ENCODE peak calls at places on chromosomes 7 and 10, in ten cellular contexts. One of them, this sample, is unnamed.

GRCh38 chr10:94524711-94525110 is 20.9 kb upstream of the HELLS start:
- DNase-seq in RPMI8226: no peak
- DNase-seq in stimulated activated CD8-positive, alpha-beta memory T cell treated with anti-CD3 and anti-CD28 coated beads, Interleukin-15, amount 100 ng/mL, for 24 hours: no peak
- DNase-seq in NCI-H1105: no peak
- DNase-seq in Caki2: no peak
- DNase-seq in HS-5: no peak
- DNase-seq in adrenal gland: no peak
- DNase-seq in tibial nerve: no peak
- DNase-seq in activated CD8-positive, alpha-beta memory T cell treated with anti-CD3 and anti-CD28 coated beads for 4 hours: no peak
- DNase-seq in HCT116: no peak
- DNase-seq in this sample: peak; percentile 27

GRCh38 chr7:75064801-75065200 is 8.8 kb downstream of the RCC1L start:
- DNase-seq in RPMI8226: no peak
- DNase-seq in stimulated activated CD8-positive, alpha-beta memory T cell treated with anti-CD3 and anti-CD28 coated beads, Interleukin-15, amount 100 ng/mL, for 24 hours: no peak
- DNase-seq in NCI-H1105: no peak
- DNase-seq in Caki2: no peak
- DNase-seq in HS-5: no peak
- DNase-seq in adrenal gland: no peak
- DNase-seq in tibial nerve: no peak
- DNase-seq in activated CD8-positive, alpha-beta memory T cell treated with anti-CD3 and anti-CD28 coated beads for 4 hours: no peak
- DNase-seq in HCT116: no peak
- DNase-seq in this sample: no peak

GRCh38 chr7:130961128-130961601 is 227.2 kb upstream of the KLF14 start:
- DNase-seq in RPMI8226: peak; percentile 89
- DNase-seq in stimulated activated CD8-positive, alpha-beta memory T cell treated with anti-CD3 and anti-CD28 coated beads, Interleukin-15, amount 100 ng/mL, for 24 hours: no peak
- DNase-seq in NCI-H1105: no peak
- DNase-seq in Caki2: no peak
- DNase-seq in HS-5: peak; percentile 71
- DNase-seq in adrenal gland: no peak
- DNase-seq in tibial nerve: no peak
- DNase-seq in activated CD8-positive, alpha-beta memory T cell treated with anti-CD3 and anti-CD28 coated beads for 4 hours: peak; percentile 35
- DNase-seq in HCT116: peak; percentile 75
- DNase-seq in this sample: no peak

GRCh38 chr7:137073571-137074325 is 205.3 kb downstream of the CHRM2 start:
- DNase-seq in RPMI8226: no peak
- DNase-seq in stimulated activated CD8-positive, alpha-beta memory T cell treated with anti-CD3 and anti-CD28 coated beads, Interleukin-15, amount 100 ng/mL, for 24 hours: no peak
- DNase-seq in NCI-H1105: no peak
- DNase-seq in Caki2: no peak
- DNase-seq in HS-5: no peak
- DNase-seq in adrenal gland: no peak
- DNase-seq in tibial nerve: no peak
- DNase-seq in activated CD8-positive, alpha-beta memory T cell treated with anti-CD3 and anti-CD28 coated beads for 4 hours: no peak
- DNase-seq in HCT116: no peak
- DNase-seq in this sample: no peak

GRCh38 chr10:33623677-33624076 is 289.2 kb upstream of the NRP1 start:
- DNase-seq in RPMI8226: peak; percentile 6
- DNase-seq in stimulated activated CD8-positive, alpha-beta memory T cell treated with anti-CD3 and anti-CD28 coated beads, Interleukin-15, amount 100 ng/mL, for 24 hours: no peak
- DNase-seq in NCI-H1105: no peak
- DNase-seq in Caki2: no peak
- DNase-seq in HS-5: no peak
- DNase-seq in adrenal gland: no peak
- DNase-seq in tibial nerve: peak; percentile 22
- DNase-seq in activated CD8-positive, alpha-beta memory T cell treated with anti-CD3 and anti-CD28 coated beads for 4 hours: no peak
- DNase-seq in HCT116: no peak
- DNase-seq in this sample: no peak

GRCh38 chr10:15745748-15746147 is 26.0 kb upstream of the ITGA8 start:
- DNase-seq in RPMI8226: no peak
- DNase-seq in stimulated activated CD8-positive, alpha-beta memory T cell treated with anti-CD3 and anti-CD28 coated beads, Interleukin-15, amount 100 ng/mL, for 24 hours: no peak
- DNase-seq in NCI-H1105: no peak
- DNase-seq in Caki2: no peak
- DNase-seq in HS-5: no peak
- DNase-seq in adrenal gland: no peak
- DNase-seq in tibial nerve: no peak
- DNase-seq in activated CD8-positive, alpha-beta memory T cell treated with anti-CD3 and anti-CD28 coated beads for 4 hours: no peak
- DNase-seq in HCT116: no peak
- DNase-seq in this sample: no peak

GRCh38 chr7:33905389-33906032 is at the start of gene BMPER:
- DNase-seq in RPMI8226: no peak
- DNase-seq in stimulated activated CD8-positive, alpha-beta memory T cell treated with anti-CD3 and anti-CD28 coated beads, Interleukin-15, amount 100 ng/mL, for 24 hours: no peak
- DNase-seq in NCI-H1105: peak; percentile 78
- DNase-seq in Caki2: peak; percentile 29
- DNase-seq in HS-5: no peak
- DNase-seq in adrenal gland: no peak
- DNase-seq in tibial nerve: no peak
- DNase-seq in activated CD8-positive, alpha-beta memory T cell treated with anti-CD3 and anti-CD28 coated beads for 4 hours: no peak
- DNase-seq in HCT116: no peak
- DNase-seq in this sample: peak; percentile 21

GRCh38 chr10:7315906-7316305 is 94.9 kb downstream of the SFMBT2 start:
- DNase-seq in RPMI8226: no peak
- DNase-seq in stimulated activated CD8-positive, alpha-beta memory T cell treated with anti-CD3 and anti-CD28 coated beads, Interleukin-15, amount 100 ng/mL, for 24 hours: no peak
- DNase-seq in NCI-H1105: no peak
- DNase-seq in Caki2: no peak
- DNase-seq in HS-5: no peak
- DNase-seq in adrenal gland: no peak
- DNase-seq in tibial nerve: no peak
- DNase-seq in activated CD8-positive, alpha-beta memory T cell treated with anti-CD3 and anti-CD28 coated beads for 4 hours: no peak
- DNase-seq in HCT116: no peak
- DNase-seq in this sample: no peak

GRCh38 chr7:20113423-20114027 is 103.7 kb downstream of the MACC1 start:
- DNase-seq in RPMI8226: peak; percentile 71
- DNase-seq in stimulated activated CD8-positive, alpha-beta memory T cell treated with anti-CD3 and anti-CD28 coated beads, Interleukin-15, amount 100 ng/mL, for 24 hours: no peak
- DNase-seq in NCI-H1105: no peak
- DNase-seq in Caki2: no peak
- DNase-seq in HS-5: no peak
- DNase-seq in adrenal gland: no peak
- DNase-seq in tibial nerve: no peak
- DNase-seq in activated CD8-positive, alpha-beta memory T cell treated with anti-CD3 and anti-CD28 coated beads for 4 hours: no peak
- DNase-seq in HCT116: no peak
- DNase-seq in this sample: no peak

GRCh38 chr7:133705596-133705995 is 421.5 kb upstream of the LRGUK start:
- DNase-seq in RPMI8226: no peak
- DNase-seq in stimulated activated CD8-positive, alpha-beta memory T cell treated with anti-CD3 and anti-CD28 coated beads, Interleukin-15, amount 100 ng/mL, for 24 hours: no peak
- DNase-seq in NCI-H1105: no peak
- DNase-seq in Caki2: peak; percentile 38
- DNase-seq in HS-5: peak; percentile 63
- DNase-seq in adrenal gland: no peak
- DNase-seq in tibial nerve: no peak
- DNase-seq in activated CD8-positive, alpha-beta memory T cell treated with anti-CD3 and anti-CD28 coated beads for 4 hours: no peak
- DNase-seq in HCT116: peak; percentile 74
- DNase-seq in this sample: no peak

GRCh38 chr7:127252736-127253288 is at the start of gene GRM8:
- DNase-seq in RPMI8226: peak; percentile 42
- DNase-seq in stimulated activated CD8-positive, alpha-beta memory T cell treated with anti-CD3 and anti-CD28 coated beads, Interleukin-15, amount 100 ng/mL, for 24 hours: no peak
- DNase-seq in NCI-H1105: peak; percentile 80
- DNase-seq in Caki2: peak; percentile 70
- DNase-seq in HS-5: no peak
- DNase-seq in adrenal gland: peak; percentile 53
- DNase-seq in tibial nerve: peak; percentile 15
- DNase-seq in activated CD8-positive, alpha-beta memory T cell treated with anti-CD3 and anti-CD28 coated beads for 4 hours: no peak
- DNase-seq in HCT116: no peak
- DNase-seq in this sample: peak; percentile 31

GRCh38 chr10:116760919-116761318 is 18.6 kb upstream of the HSPA12A start:
- DNase-seq in RPMI8226: no peak
- DNase-seq in stimulated activated CD8-positive, alpha-beta memory T cell treated with anti-CD3 and anti-CD28 coated beads, Interleukin-15, amount 100 ng/mL, for 24 hours: no peak
- DNase-seq in NCI-H1105: no peak
- DNase-seq in Caki2: no peak
- DNase-seq in HS-5: no peak
- DNase-seq in adrenal gland: no peak
- DNase-seq in tibial nerve: no peak
- DNase-seq in activated CD8-positive, alpha-beta memory T cell treated with anti-CD3 and anti-CD28 coated beads for 4 hours: no peak
- DNase-seq in HCT116: no peak
- DNase-seq in this sample: no peak

GRCh38 chr7:86814980-86815379 is 171.3 kb downstream of the GRM3 start:
- DNase-seq in RPMI8226: peak; percentile 21
- DNase-seq in stimulated activated CD8-positive, alpha-beta memory T cell treated with anti-CD3 and anti-CD28 coated beads, Interleukin-15, amount 100 ng/mL, for 24 hours: no peak
- DNase-seq in NCI-H1105: peak; percentile 12
- DNase-seq in Caki2: peak; percentile 5
- DNase-seq in HS-5: no peak
- DNase-seq in adrenal gland: peak; percentile 27
- DNase-seq in tibial nerve: no peak
- DNase-seq in activated CD8-positive, alpha-beta memory T cell treated with anti-CD3 and anti-CD28 coated beads for 4 hours: no peak
- DNase-seq in HCT116: peak; percentile 28
- DNase-seq in this sample: peak; percentile 58

GRCh38 chr10:97553575-97554100 is 18.9 kb upstream of the ANKRD2 start:
- DNase-seq in RPMI8226: peak; percentile 57
- DNase-seq in stimulated activated CD8-positive, alpha-beta memory T cell treated with anti-CD3 and anti-CD28 coated beads, Interleukin-15, amount 100 ng/mL, for 24 hours: no peak
- DNase-seq in NCI-H1105: peak; percentile 27
- DNase-seq in Caki2: peak; percentile 68
- DNase-seq in HS-5: no peak
- DNase-seq in adrenal gland: peak; percentile 77
- DNase-seq in tibial nerve: peak; percentile 73
- DNase-seq in activated CD8-positive, alpha-beta memory T cell treated with anti-CD3 and anti-CD28 coated beads for 4 hours: peak; percentile 19
- DNase-seq in HCT116: no peak
- DNase-seq in this sample: peak; percentile 62

GRCh38 chr7:92665926-92666325 is 75.7 kb upstream of the FAM133B start:
- DNase-seq in RPMI8226: no peak
- DNase-seq in stimulated activated CD8-positive, alpha-beta memory T cell treated with anti-CD3 and anti-CD28 coated beads, Interleukin-15, amount 100 ng/mL, for 24 hours: no peak
- DNase-seq in NCI-H1105: no peak
- DNase-seq in Caki2: no peak
- DNase-seq in HS-5: no peak
- DNase-seq in adrenal gland: no peak
- DNase-seq in tibial nerve: no peak
- DNase-seq in activated CD8-positive, alpha-beta memory T cell treated with anti-CD3 and anti-CD28 coated beads for 4 hours: no peak
- DNase-seq in HCT116: no peak
- DNase-seq in this sample: no peak

GRCh38 chr10:31242902-31243301 is 76.1 kb upstream of the ZEB1 start:
- DNase-seq in RPMI8226: peak; percentile 3
- DNase-seq in stimulated activated CD8-positive, alpha-beta memory T cell treated with anti-CD3 and anti-CD28 coated beads, Interleukin-15, amount 100 ng/mL, for 24 hours: peak; percentile 3
- DNase-seq in NCI-H1105: no peak
- DNase-seq in Caki2: peak; percentile 85
- DNase-seq in HS-5: peak; percentile 83
- DNase-seq in adrenal gland: peak; percentile 24
- DNase-seq in tibial nerve: no peak
- DNase-seq in activated CD8-positive, alpha-beta memory T cell treated with anti-CD3 and anti-CD28 coated beads for 4 hours: peak; percentile 15
- DNase-seq in HCT116: peak; percentile 86
- DNase-seq in this sample: no peak

GRCh38 chr7:8126768-8127167 is 135.2 kb downstream of the ICA1 start:
- DNase-seq in RPMI8226: no peak
- DNase-seq in stimulated activated CD8-positive, alpha-beta memory T cell treated with anti-CD3 and anti-CD28 coated beads, Interleukin-15, amount 100 ng/mL, for 24 hours: no peak
- DNase-seq in NCI-H1105: no peak
- DNase-seq in Caki2: no peak
- DNase-seq in HS-5: no peak
- DNase-seq in adrenal gland: no peak
- DNase-seq in tibial nerve: no peak
- DNase-seq in activated CD8-positive, alpha-beta memory T cell treated with anti-CD3 and anti-CD28 coated beads for 4 hours: no peak
- DNase-seq in HCT116: no peak
- DNase-seq in this sample: no peak

GRCh38 chr7:26638140-26638539 is 226.2 kb downstream of the SKAP2 start:
- DNase-seq in RPMI8226: no peak
- DNase-seq in stimulated activated CD8-positive, alpha-beta memory T cell treated with anti-CD3 and anti-CD28 coated beads, Interleukin-15, amount 100 ng/mL, for 24 hours: no peak
- DNase-seq in NCI-H1105: no peak
- DNase-seq in Caki2: no peak
- DNase-seq in HS-5: no peak
- DNase-seq in adrenal gland: no peak
- DNase-seq in tibial nerve: no peak
- DNase-seq in activated CD8-positive, alpha-beta memory T cell treated with anti-CD3 and anti-CD28 coated beads for 4 hours: no peak
- DNase-seq in HCT116: no peak
- DNase-seq in this sample: no peak

GRCh38 chr10:132387723-132388210 is 9.2 kb upstream of the PWWP2B start:
- DNase-seq in RPMI8226: peak; percentile 49
- DNase-seq in stimulated activated CD8-positive, alpha-beta memory T cell treated with anti-CD3 and anti-CD28 coated beads, Interleukin-15, amount 100 ng/mL, for 24 hours: peak; percentile 53
- DNase-seq in NCI-H1105: no peak
- DNase-seq in Caki2: peak; percentile 37
- DNase-seq in HS-5: no peak
- DNase-seq in adrenal gland: peak; percentile 84
- DNase-seq in tibial nerve: peak; percentile 62
- DNase-seq in activated CD8-positive, alpha-beta memory T cell treated with anti-CD3 and anti-CD28 coated beads for 4 hours: peak; percentile 33
- DNase-seq in HCT116: no peak
- DNase-seq in this sample: no peak

GRCh38 chr7:17939111-17939669 is 1.1 kb downstream of the SNX13 start:
- DNase-seq in RPMI8226: peak; percentile 32
- DNase-seq in stimulated activated CD8-positive, alpha-beta memory T cell treated with anti-CD3 and anti-CD28 coated beads, Interleukin-15, amount 100 ng/mL, for 24 hours: no peak
- DNase-seq in NCI-H1105: no peak
- DNase-seq in Caki2: peak; percentile 49
- DNase-seq in HS-5: peak; percentile 42
- DNase-seq in adrenal gland: no peak
- DNase-seq in tibial nerve: no peak
- DNase-seq in activated CD8-positive, alpha-beta memory T cell treated with anti-CD3 and anti-CD28 coated beads for 4 hours: no peak
- DNase-seq in HCT116: no peak
- DNase-seq in this sample: peak; percentile 7

GRCh38 chr7:135536160-135536559 is 21.6 kb upstream of the NUP205 start:
- DNase-seq in RPMI8226: no peak
- DNase-seq in stimulated activated CD8-positive, alpha-beta memory T cell treated with anti-CD3 and anti-CD28 coated beads, Interleukin-15, amount 100 ng/mL, for 24 hours: no peak
- DNase-seq in NCI-H1105: no peak
- DNase-seq in Caki2: no peak
- DNase-seq in HS-5: peak; percentile 10
- DNase-seq in adrenal gland: peak; percentile 30
- DNase-seq in tibial nerve: no peak
- DNase-seq in activated CD8-positive, alpha-beta memory T cell treated with anti-CD3 and anti-CD28 coated beads for 4 hours: no peak
- DNase-seq in HCT116: no peak
- DNase-seq in this sample: no peak

This sample was measured in putamen.